ENCODE peak calls at places on chromosome 4, in four cellular contexts. B is AG04450, O is stomach, Y is AG10803. U is an unnamed sample.

GRCh38 chr4:44563496-44563895 is 87.9 kb downstream of the YIPF7 start:
- DNase-seq in O (no peak), B (no peak), Y (no peak), U (no peak)

GRCh38 chr4:145346081-145346480 is 135.6 kb upstream of the SMAD1 start:
- DNase-seq in O (no peak), Y (no peak), B (no peak), U (no peak)

GRCh38 chr4:103719320-103720204 is at the start of gene TACR3:
- DNase-seq in B (no peak), O (no peak), Y (no peak), U (no peak)

GRCh38 chr4:139921551-139922184 is 232.3 kb downstream of the MAML3 start:
- DNase-seq in B (no peak), O (peak), Y (no peak), U (no peak)

GRCh38 chr4:85302756-85303155 is 172.2 kb upstream of the ARHGAP24 start:
- DNase-seq in B (no peak), O (no peak), Y (no peak), U (no peak)

GRCh38 chr4:74659576-74660411 is 134.5 kb downstream of the BTC start:
- DNase-seq in Y (peak), B (peak), O (no peak), U (peak)

GRCh38 chr4:68348577-68348976 is 1.3 kb downstream of the YTHDC1 start:
- DNase-seq in O (no peak), B (no peak), Y (no peak), U (no peak)

GRCh38 chr4:99833766-99834165 is 17.1 kb downstream of the DAPP1 start:
- DNase-seq in Y (no peak), O (no peak), B (no peak), U (no peak)

GRCh38 chr4:89247951-89248350 is 59.6 kb downstream of the GPRIN3 start:
- DNase-seq in O (no peak), Y (no peak), B (no peak), U (no peak)

GRCh38 chr4:146202665-146203064 is 11.7 kb upstream of the REELD1 start:
- DNase-seq in B (no peak), O (no peak), Y (no peak), U (no peak)

GRCh38 chr4:52670739-52671138 is 11.6 kb upstream of the USP46 start:
- DNase-seq in B (no peak), O (no peak), Y (no peak), U (no peak)

GRCh38 chr4:26021417-26022345 is 107.7 kb downstream of the SMIM20 start:
- DNase-seq in B (no peak), O (no peak), Y (peak), U (no peak)

GRCh38 chr4:177473991-177474390 is 31.8 kb upstream of the AGA start:
- DNase-seq in B (no peak), O (no peak), Y (no peak), U (no peak)

GRCh38 chr4:5712517-5712916 is 1.5 kb downstream of the EVC start:
- DNase-seq in Y (peak), O (no peak), B (no peak), U (peak)

GRCh38 chr4:16207409-16207808 is 18.9 kb downstream of the TAPT1 start:
- DNase-seq in O (no peak), B (no peak), Y (no peak), U (no peak)

GRCh38 chr4:146244496-146244895 is 30.2 kb downstream of the REELD1 start:
- DNase-seq in Y (no peak), O (no peak), B (no peak), U (no peak)

GRCh38 chr4:34158883-34159282 is 2085.4 kb downstream of the ARAP2 start:
- DNase-seq in Y (no peak), B (no peak), O (no peak), U (no peak)

GRCh38 chr4:1988327-1988724 is 20.4 kb downstream of the NELFA start:
- DNase-seq in Y (no peak), B (no peak), O (no peak), U (no peak)

GRCh38 chr4:2096073-2096609 is 37.0 kb downstream of the NAT8L start:
- DNase-seq in O (no peak), B (no peak), Y (no peak), U (no peak)

GRCh38 chr4:76830612-76831474 is 67.1 kb downstream of the SOWAHB start:
- DNase-seq in Y (peak), B (peak), O (peak), U (peak)

GRCh38 chr4:56909083-56909981 is 1.6 kb downstream of the REST start:
- DNase-seq in Y (peak), O (peak), B (no peak), U (peak)

GRCh38 chr4:48642421-48643144 is 137.5 kb downstream of the FRYL start:
- DNase-seq in O (no peak), Y (peak), B (no peak), U (peak)

GRCh38 chr4:31234494-31234893 is 514.3 kb downstream of the PCDH7 start:
- DNase-seq in B (no peak), Y (no peak), O (no peak), U (no peak)

GRCh38 chr4:52660643-52661042 is 1.5 kb upstream of the USP46 start:
- DNase-seq in Y (no peak), O (no peak), B (no peak), U (peak)

GRCh38 chr4:80587861-80588385 is 252.4 kb downstream of the CFAP299 start:
- DNase-seq in O (no peak), B (no peak), Y (no peak), U (no peak)

GRCh38 chr4:17721496-17722360 is 59.7 kb downstream of the FAM184B start:
- DNase-seq in B (no peak), Y (peak), O (no peak), U (peak)

GRCh38 chr4:17719106-17719505 is 62.3 kb downstream of the FAM184B start:
- DNase-seq in O (no peak), B (no peak), Y (no peak), U (no peak)

GRCh38 chr4:17723648-17724047 is 57.8 kb downstream of the FAM184B start:
- DNase-seq in Y (no peak), B (no peak), O (no peak), U (no peak)

GRCh38 chr4:17718471-17718870 is 63.0 kb downstream of the FAM184B start:
- DNase-seq in O (peak), B (no peak), Y (no peak), U (no peak)

DNA sequence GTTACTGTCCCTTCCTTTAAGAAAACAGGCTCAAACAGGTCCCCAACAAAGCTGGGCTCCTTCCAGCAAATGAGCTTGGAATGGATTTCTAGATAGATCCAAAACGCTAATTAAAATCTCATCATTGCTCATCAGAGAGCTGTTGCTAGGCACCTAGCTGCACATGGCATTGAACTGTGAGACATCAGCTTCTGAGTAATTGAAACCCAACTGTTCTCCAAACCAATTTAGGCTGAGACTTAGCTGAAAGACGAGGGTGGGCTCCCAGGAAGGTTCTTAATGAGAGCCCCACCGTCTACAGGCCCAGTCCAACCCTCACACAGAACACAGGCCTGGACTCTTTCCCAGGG is 59.1 kb downstream of the FAM184B start:
- DNase-seq in B (no peak), Y (no peak), O (no peak), U (no peak)
- TF ChIP-seq CTCF in B (no peak), Y (no peak), O (no peak), U (no peak)

DNA sequence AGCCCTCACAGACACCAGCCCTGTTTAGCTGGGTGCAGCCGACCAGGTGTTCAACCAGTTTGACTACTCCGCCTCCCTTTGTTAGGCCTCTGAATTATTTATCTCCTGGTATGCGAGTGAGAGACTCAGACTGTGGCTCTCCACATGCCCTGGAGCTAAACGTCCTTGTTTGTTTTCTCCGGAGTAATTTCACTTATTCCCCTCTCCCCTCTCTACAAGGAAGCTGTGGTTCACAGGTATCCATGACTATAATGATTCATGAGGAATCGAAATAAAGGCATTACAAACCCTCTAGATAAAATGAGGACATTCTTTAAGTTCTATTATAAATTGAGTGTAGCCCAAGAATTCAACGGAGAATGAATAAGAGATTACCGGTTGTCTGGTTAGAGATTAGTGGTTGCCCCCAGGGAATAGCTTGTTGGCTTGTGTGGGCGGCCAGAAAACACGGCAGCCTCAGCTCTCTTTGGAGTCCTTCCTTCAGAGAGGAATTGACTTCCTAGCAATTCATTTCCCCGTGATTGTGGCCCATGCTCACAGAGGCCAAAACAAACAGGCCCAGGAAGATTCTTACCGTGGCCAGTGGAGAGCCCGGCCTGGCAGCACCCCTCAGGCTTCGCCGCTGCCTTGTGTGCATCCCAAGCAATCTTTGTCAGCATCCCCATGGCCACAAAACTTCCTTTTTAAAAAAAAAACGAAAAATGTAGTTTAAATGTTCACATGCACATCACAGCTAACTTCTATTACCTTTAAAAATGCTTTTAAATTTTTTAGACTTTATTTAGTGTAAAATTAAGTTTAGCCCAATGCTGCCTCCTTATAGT is 60.2 kb upstream of the CBR4 start:
- DNase-seq in B (no peak), O (peak), Y (peak), U (peak)
- H3K4me3 ChIP-seq in B (no peak), O (no peak), Y (no peak), U (no peak)

DNA sequence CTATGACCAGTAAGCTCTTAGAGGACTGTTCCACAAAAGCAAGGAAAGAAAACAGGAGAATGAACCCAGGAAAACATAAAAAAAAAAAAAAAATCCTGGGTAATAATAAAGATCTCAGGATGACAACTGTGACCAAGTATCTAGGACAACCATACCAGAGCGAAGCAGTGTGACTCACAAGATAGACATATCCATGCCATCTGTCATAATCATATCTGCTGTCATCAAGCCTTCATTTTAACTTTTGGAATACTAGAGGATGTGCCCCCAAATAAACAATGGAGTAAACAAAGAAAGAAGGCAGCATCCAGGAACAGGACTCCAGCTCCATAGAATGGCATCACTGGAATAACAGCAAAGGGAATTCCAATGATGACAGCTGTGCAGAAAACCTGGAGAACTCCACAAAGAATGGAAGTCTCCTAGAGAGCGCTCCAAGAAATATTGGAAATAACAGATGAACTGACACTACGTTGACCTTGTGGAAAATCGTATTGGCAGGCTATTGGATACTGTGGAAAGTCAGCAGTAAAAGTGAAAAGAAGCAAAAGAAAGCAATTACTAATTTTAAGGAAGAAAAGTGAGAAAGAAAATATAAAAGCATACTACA is 35.3 kb downstream of the HPGDS start:
- DNase-seq in Y (no peak), B (no peak), O (no peak), U (no peak)
- TF ChIP-seq CTCF in Y (no peak), B (no peak), O (no peak), U (no peak)

GRCh38 chr4:54281060-54281781 is 52.1 kb downstream of the PDGFRA start:
- DNase-seq in Y (peak), O (peak), B (peak), U (peak)

GRCh38 chr4:54274264-54274663 is 45.2 kb downstream of the PDGFRA start:
- DNase-seq in B (no peak), Y (no peak), O (no peak), U (no peak)

GRCh38 chr4:54276633-54277426 is 47.7 kb downstream of the PDGFRA start:
- DNase-seq in B (no peak), O (no peak), Y (no peak), U (no peak)

GRCh38 chr4:54274786-54275503 is 45.9 kb downstream of the PDGFRA start:
- DNase-seq in Y (peak), O (no peak), B (no peak), U (no peak)

GRCh38 chr4:54277691-54278090 is 48.6 kb downstream of the PDGFRA start:
- DNase-seq in Y (peak), O (no peak), B (peak), U (peak)
- H3K4me3 ChIP-seq in Y (no peak), O (no peak), B (no peak), U (no peak)

GRCh38 chr4:157172011-157172410 is 48.5 kb upstream of the GRIA2 start:
- DNase-seq in B (no peak), O (no peak), Y (peak), U (peak)
- TF ChIP-seq CTCF in B (peak), O (no peak), Y (peak), U (peak)

GRCh38 chr4:4642201-4643025 is 100.6 kb upstream of the STX18 start:
- DNase-seq in O (no peak), Y (no peak), B (no peak), U (no peak)

GRCh38 chr4:4645743-4646142 is 103.9 kb upstream of the STX18 start:
- DNase-seq in B (no peak), O (no peak), Y (no peak), U (no peak)

GRCh38 chr4:4640692-4641091 is 98.8 kb upstream of the STX18 start:
- DNase-seq in Y (peak), O (no peak), B (no peak), U (no peak)

GRCh38 chr4:4641661-4642180 is 99.9 kb upstream of the STX18 start:
- DNase-seq in B (no peak), Y (no peak), O (no peak), U (no peak)

GRCh38 chr4:4643306-4643705 is 101.5 kb upstream of the STX18 start:
- DNase-seq in B (no peak), Y (no peak), O (no peak), U (no peak)
- H3K4me3 ChIP-seq in B (no peak), Y (no peak), O (no peak), U (no peak)

GRCh38 chr4:173360587-173361221 is 10.1 kb upstream of the SAP30 start:
- DNase-seq in Y (peak), O (no peak), B (no peak), U (peak)

GRCh38 chr4:173362666-173363065 is 8.1 kb upstream of the SAP30 start:
- DNase-seq in O (peak), B (no peak), Y (no peak), U (no peak)

DNA sequence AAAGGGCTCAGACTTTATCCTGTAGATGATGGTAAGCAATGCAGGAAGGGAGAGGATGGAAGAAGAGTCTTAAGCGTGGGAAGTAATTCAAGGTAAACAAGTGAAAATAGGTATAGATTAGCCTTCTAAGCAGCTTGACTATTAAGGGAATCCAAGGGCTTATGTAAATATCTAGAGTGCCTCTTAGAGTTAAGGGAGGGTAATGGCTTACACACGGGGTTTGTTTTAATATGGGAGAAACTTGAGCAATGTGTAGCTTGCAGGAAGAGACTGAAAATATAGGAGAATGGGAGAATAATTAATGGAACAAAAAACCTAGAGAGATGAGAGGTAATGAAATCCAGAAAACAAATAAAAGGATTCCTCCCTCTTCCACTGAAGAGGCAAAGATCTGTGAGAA is 12.8 kb upstream of the SAP30 start:
- DNase-seq in Y (no peak), O (no peak), B (no peak), U (no peak)
- TF ChIP-seq CTCF in Y (no peak), O (no peak), B (no peak), U (no peak)

GRCh38 chr4:121072836-121073362 is 564 bp upstream of the NDNF start:
- DNase-seq in O (no peak), Y (no peak), B (no peak), U (peak)
- H3K4me3 ChIP-seq in O (peak), Y (peak), B (peak), U (peak)

DNA sequence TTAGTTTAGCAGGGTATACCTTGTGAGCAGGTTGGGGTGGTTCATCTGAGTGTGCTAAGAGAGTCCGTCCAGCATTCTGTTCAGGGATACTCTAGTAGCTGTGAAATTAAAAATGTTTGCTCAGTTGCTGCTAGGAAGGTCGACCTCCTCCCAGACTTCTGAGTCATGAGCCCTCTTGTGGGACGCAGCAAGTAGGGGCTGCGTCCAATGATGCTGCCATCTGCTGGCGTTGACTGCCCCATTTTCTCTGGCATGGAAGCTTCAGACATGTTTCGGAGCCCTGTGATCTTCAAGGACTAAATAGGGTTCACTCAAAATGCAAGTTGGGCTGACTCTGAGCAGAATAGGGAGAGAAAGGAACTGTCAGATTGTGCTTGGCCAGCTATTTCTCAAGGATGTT is 201.0 kb upstream of the ARSJ start:
- DNase-seq in O (no peak), Y (peak), B (peak), U (peak)
- TF ChIP-seq CTCF in O (peak), Y (peak), B (peak), U (peak)

U was measured in fibroblast of villous mesenchyme.